ENCODE peak calls at places on chromosomes 4 and X, in five cellular contexts. One of them, this sample, is unnamed.

GRCh38 chrX:118459494-118459893 is 36.1 kb upstream of the DOCK11 start:
- DNase-seq in neuronal stem cell: peak
- DNase-seq in GM12865: peak
- DNase-seq in endodermal cell: no peak
- DNase-seq in NCI-H1417: no peak
- DNase-seq in this sample: no peak

GRCh38 chr4:86498560-86499166 is 95.5 kb upstream of the PTPN13 start:
- DNase-seq in neuronal stem cell: no peak
- DNase-seq in GM12865: peak
- DNase-seq in endodermal cell: no peak
- DNase-seq in NCI-H1417: peak
- DNase-seq in this sample: no peak

GRCh38 chr4:118224239-118224829 is 128.5 kb downstream of the PRSS12 start:
- DNase-seq in neuronal stem cell: peak
- DNase-seq in GM12865: peak
- DNase-seq in endodermal cell: no peak
- DNase-seq in NCI-H1417: peak
- DNase-seq in this sample: no peak

GRCh38 chrX:115892056-115892708 is 278.4 kb upstream of the AGTR2 start:
- DNase-seq in neuronal stem cell: no peak
- DNase-seq in GM12865: no peak
- DNase-seq in endodermal cell: no peak
- DNase-seq in NCI-H1417: no peak
- DNase-seq in this sample: peak

GRCh38 chrX:120549483-120550452 is 11.0 kb downstream of the CUL4B start:
- DNase-seq in neuronal stem cell: no peak
- DNase-seq in GM12865: no peak
- DNase-seq in endodermal cell: no peak
- DNase-seq in NCI-H1417: no peak
- DNase-seq in this sample: no peak

GRCh38 chr4:76626686-76627465 is 191.8 kb downstream of the SHROOM3 start:
- DNase-seq in neuronal stem cell: no peak
- DNase-seq in GM12865: no peak
- DNase-seq in endodermal cell: peak
- DNase-seq in NCI-H1417: no peak
- DNase-seq in this sample: no peak

GRCh38 chr4:27149541-27150212 is 289.0 kb downstream of the STIM2 start:
- DNase-seq in neuronal stem cell: no peak
- DNase-seq in GM12865: no peak
- DNase-seq in endodermal cell: no peak
- DNase-seq in NCI-H1417: no peak
- DNase-seq in this sample: no peak

GRCh38 chr4:88705223-88705622 is 7.6 kb upstream of the NAP1L5 start:
- DNase-seq in neuronal stem cell: no peak
- DNase-seq in GM12865: no peak
- DNase-seq in endodermal cell: no peak
- DNase-seq in NCI-H1417: no peak
- DNase-seq in this sample: no peak

GRCh38 chr4:37627263-37627662 is 58.9 kb downstream of the RELL1 start:
- DNase-seq in neuronal stem cell: no peak
- DNase-seq in GM12865: no peak
- DNase-seq in endodermal cell: no peak
- DNase-seq in NCI-H1417: no peak
- DNase-seq in this sample: no peak

GRCh38 chr4:179750374-179750773 is 2308.1 kb upstream of the AGA start:
- DNase-seq in neuronal stem cell: no peak
- DNase-seq in GM12865: no peak
- DNase-seq in endodermal cell: no peak
- DNase-seq in NCI-H1417: no peak
- DNase-seq in this sample: no peak

GRCh38 chr4:17323619-17324400 is 188.1 kb downstream of the QDPR start:
- DNase-seq in neuronal stem cell: no peak
- DNase-seq in GM12865: no peak
- DNase-seq in endodermal cell: no peak
- DNase-seq in NCI-H1417: no peak
- DNase-seq in this sample: no peak

GRCh38 chrX:66162331-66162822 is 1.7 kb upstream of the HEPH start:
- DNase-seq in neuronal stem cell: no peak
- DNase-seq in GM12865: no peak
- DNase-seq in endodermal cell: no peak
- DNase-seq in NCI-H1417: no peak
- DNase-seq in this sample: no peak

GRCh38 chr4:107736037-107736436 is 16.0 kb upstream of the PAPSS1 start:
- DNase-seq in neuronal stem cell: no peak
- DNase-seq in GM12865: peak
- DNase-seq in endodermal cell: no peak
- DNase-seq in NCI-H1417: no peak
- DNase-seq in this sample: no peak

GRCh38 chr4:6119507-6120020 is 80.8 kb downstream of the JAKMIP1 start:
- DNase-seq in neuronal stem cell: no peak
- DNase-seq in GM12865: peak
- DNase-seq in endodermal cell: peak
- DNase-seq in NCI-H1417: no peak
- DNase-seq in this sample: no peak

GRCh38 chrX:154505726-154506125 is 10.3 kb downstream of the FAM3A start:
- DNase-seq in neuronal stem cell: no peak
- DNase-seq in GM12865: no peak
- DNase-seq in endodermal cell: no peak
- DNase-seq in NCI-H1417: no peak
- DNase-seq in this sample: no peak

GRCh38 chr4:985123-985830 is 1.6 kb upstream of the IDUA start:
- DNase-seq in neuronal stem cell: no peak
- DNase-seq in GM12865: peak
- DNase-seq in endodermal cell: peak
- DNase-seq in NCI-H1417: no peak
- DNase-seq in this sample: peak

GRCh38 chrX:100447563-100448397 is 37.7 kb upstream of the PCDH19 start:
- DNase-seq in neuronal stem cell: peak
- DNase-seq in GM12865: no peak
- DNase-seq in endodermal cell: peak
- DNase-seq in NCI-H1417: peak
- DNase-seq in this sample: peak

GRCh38 chr4:169027663-169028062 is 17.6 kb upstream of the CBR4 start:
- DNase-seq in neuronal stem cell: no peak
- DNase-seq in GM12865: no peak
- DNase-seq in endodermal cell: no peak
- DNase-seq in NCI-H1417: no peak
- DNase-seq in this sample: no peak

GRCh38 chrX:48496660-48497059 is 12.1 kb upstream of the PORCN start:
- DNase-seq in neuronal stem cell: no peak
- DNase-seq in GM12865: no peak
- DNase-seq in endodermal cell: no peak
- DNase-seq in NCI-H1417: no peak
- DNase-seq in this sample: no peak

GRCh38 chrX:120769576-120770341 is 105.9 kb downstream of the CT47B1 start:
- DNase-seq in neuronal stem cell: no peak
- DNase-seq in GM12865: peak
- DNase-seq in endodermal cell: no peak
- DNase-seq in NCI-H1417: peak
- DNase-seq in this sample: no peak

GRCh38 chrX:103608305-103608963 is 671 bp downstream of the TCEAL3 start:
- DNase-seq in neuronal stem cell: no peak
- DNase-seq in GM12865: peak
- DNase-seq in endodermal cell: peak
- DNase-seq in NCI-H1417: no peak
- DNase-seq in this sample: no peak

GRCh38 chr4:183960021-183960420 is 54.9 kb downstream of the STOX2 start:
- DNase-seq in neuronal stem cell: peak
- DNase-seq in GM12865: no peak
- DNase-seq in endodermal cell: peak
- DNase-seq in NCI-H1417: peak
- DNase-seq in this sample: peak

GRCh38 chrX:36407886-36408285 is 488.4 kb downstream of the CFAP47 start:
- DNase-seq in neuronal stem cell: no peak
- DNase-seq in GM12865: no peak
- DNase-seq in endodermal cell: no peak
- DNase-seq in NCI-H1417: no peak
- DNase-seq in this sample: no peak

GRCh38 chrX:54045563-54046228 is 1.4 kb upstream of the PHF8 start:
- DNase-seq in neuronal stem cell: no peak
- DNase-seq in GM12865: peak
- DNase-seq in endodermal cell: no peak
- DNase-seq in NCI-H1417: peak
- DNase-seq in this sample: no peak

GRCh38 chr4:29983890-29984289 is 736.3 kb upstream of the PCDH7 start:
- DNase-seq in neuronal stem cell: no peak
- DNase-seq in GM12865: no peak
- DNase-seq in endodermal cell: no peak
- DNase-seq in NCI-H1417: no peak
- DNase-seq in this sample: no peak

GRCh38 chr4:86108152-86108551 is 251.7 kb downstream of the MAPK10 start:
- DNase-seq in neuronal stem cell: no peak
- DNase-seq in GM12865: no peak
- DNase-seq in endodermal cell: no peak
- DNase-seq in NCI-H1417: no peak
- DNase-seq in this sample: no peak

GRCh38 chr4:111842336-111842735 is 302.9 kb upstream of the FAM241A start:
- DNase-seq in neuronal stem cell: no peak
- DNase-seq in GM12865: no peak
- DNase-seq in endodermal cell: no peak
- DNase-seq in NCI-H1417: no peak
- DNase-seq in this sample: no peak

GRCh38 chrX:16445166-16445752 is 204.7 kb upstream of the S100G start:
- DNase-seq in neuronal stem cell: peak
- DNase-seq in GM12865: peak
- DNase-seq in endodermal cell: peak
- DNase-seq in NCI-H1417: peak
- DNase-seq in this sample: no peak